ENCODE peak calls at places on chromosomes 2 and 18, in ten cellular contexts. E is CD8-positive, alpha-beta memory T cell; Q is endothelial cell of umbilical vein; A is adipocyte; R is brain microvascular endothelial cell; M is IMR-90; L is pancreas; X is hepatocyte; F is upper lobe of right lung; B is GM06990. J is an unnamed sample.

GRCh38 chr2:95345415-95346235 is 48.5 kb downstream of the KCNIP3 start:
- DNase-seq in E (no peak), Q (peak; percentile 66), A (peak; percentile 95), R (peak; percentile 62), M (peak; percentile 73), L (peak; percentile 84), X (peak; percentile 90), F (peak; percentile 92), B (peak; percentile 66), J (peak; percentile 77)

GRCh38 chr2:234273887-234274584 is 222.8 kb downstream of the ARL4C start:
- DNase-seq in E (peak; percentile 61), Q (no peak), A (no peak), R (no peak), M (no peak), L (no peak), X (no peak), F (no peak), B (no peak), J (no peak)

GRCh38 chr2:54459037-54459441 is 2.9 kb downstream of the SPTBN1 start:
- DNase-seq in E (no peak), Q (peak; percentile 55), A (peak; percentile 48), R (no peak), M (peak; percentile 65), L (no peak), X (no peak), F (no peak), B (no peak), J (no peak)

GRCh38 chr2:64780041-64780440 is 126.3 kb upstream of the SERTAD2 start:
- DNase-seq in E (no peak), Q (peak; percentile 75), A (no peak), R (no peak), M (peak; percentile 20), L (no peak), X (no peak), F (no peak), B (no peak), J (no peak)

GRCh38 chr2:23584054-23584745 is 199.2 kb downstream of the KLHL29 start:
- DNase-seq in E (peak; percentile 24), Q (no peak), A (no peak), R (no peak), M (no peak), L (no peak), X (no peak), F (no peak), B (no peak), J (no peak)

GRCh38 chr2:3628800-3629199 is 29.2 kb upstream of the ALLC start:
- DNase-seq in E (no peak), Q (no peak), A (no peak), R (no peak), M (no peak), L (no peak), X (no peak), F (peak; percentile 56), B (no peak), J (peak; percentile 67)

GRCh38 chr18:23740105-23740830 is 51.0 kb downstream of the LAMA3 start:
- DNase-seq in E (no peak), Q (no peak), A (peak; percentile 76), R (no peak), M (no peak), L (no peak), X (no peak), F (no peak), B (no peak), J (peak; percentile 53)

GRCh38 chr2:234444888-234445287 is 52.0 kb downstream of the ARL4C start:
- DNase-seq in E (peak; percentile 75), Q (peak; percentile 93), A (peak; percentile 80), R (peak; percentile 90), M (peak; percentile 98), L (no peak), X (no peak), F (no peak), B (peak; percentile 48), J (peak; percentile 71)

GRCh38 chr2:131584940-131585339 is 57.3 kb downstream of the CCDC74A start:
- DNase-seq in E (no peak), Q (no peak), A (no peak), R (no peak), M (no peak), L (no peak), X (no peak), F (no peak), B (peak; percentile 56), J (no peak)

GRCh38 chr18:48020337-48021250 is 90.1 kb upstream of the SMAD2 start:
- DNase-seq in E (no peak), Q (no peak), A (no peak), R (no peak), M (no peak), L (no peak), X (no peak), F (no peak), B (no peak), J (no peak)

GRCh38 chr2:127560929-127561275 is 25.4 kb downstream of the MYO7B start:
- DNase-seq in E (no peak), Q (no peak), A (no peak), R (no peak), M (peak; percentile 4), L (no peak), X (no peak), F (no peak), B (no peak), J (no peak)

GRCh38 chr2:38146302-38146916 is 70.5 kb upstream of the CYP1B1 start:
- DNase-seq in E (no peak), Q (peak; percentile 65), A (peak; percentile 84), R (peak; percentile 89), M (peak; percentile 95), L (no peak), X (peak; percentile 55), F (peak; percentile 85), B (peak; percentile 71), J (peak; percentile 78)

GRCh38 chr18:251572-251971 is 16.3 kb downstream of the THOC1 start:
- DNase-seq in E (no peak), Q (no peak), A (no peak), R (no peak), M (no peak), L (no peak), X (no peak), F (no peak), B (no peak), J (no peak)
- H3K36me3 ChIP-seq in E (peaks cover 26% of the 10 kb centered on the region), Q (peaks cover 5% of the 10 kb centered on the region), A (peaks cover 84% of the 10 kb centered on the region), R (peaks cover 11% of the 10 kb centered on the region), M (peaks cover 28% of the 10 kb centered on the region), L (peaks cover 13% of the 10 kb centered on the region), X (no peaks in the 10 kb centered on the region), F (peaks cover 93% of the 10 kb centered on the region), B (peaks cover 7% of the 10 kb centered on the region), J (no peaks in the 10 kb centered on the region)

DNA sequence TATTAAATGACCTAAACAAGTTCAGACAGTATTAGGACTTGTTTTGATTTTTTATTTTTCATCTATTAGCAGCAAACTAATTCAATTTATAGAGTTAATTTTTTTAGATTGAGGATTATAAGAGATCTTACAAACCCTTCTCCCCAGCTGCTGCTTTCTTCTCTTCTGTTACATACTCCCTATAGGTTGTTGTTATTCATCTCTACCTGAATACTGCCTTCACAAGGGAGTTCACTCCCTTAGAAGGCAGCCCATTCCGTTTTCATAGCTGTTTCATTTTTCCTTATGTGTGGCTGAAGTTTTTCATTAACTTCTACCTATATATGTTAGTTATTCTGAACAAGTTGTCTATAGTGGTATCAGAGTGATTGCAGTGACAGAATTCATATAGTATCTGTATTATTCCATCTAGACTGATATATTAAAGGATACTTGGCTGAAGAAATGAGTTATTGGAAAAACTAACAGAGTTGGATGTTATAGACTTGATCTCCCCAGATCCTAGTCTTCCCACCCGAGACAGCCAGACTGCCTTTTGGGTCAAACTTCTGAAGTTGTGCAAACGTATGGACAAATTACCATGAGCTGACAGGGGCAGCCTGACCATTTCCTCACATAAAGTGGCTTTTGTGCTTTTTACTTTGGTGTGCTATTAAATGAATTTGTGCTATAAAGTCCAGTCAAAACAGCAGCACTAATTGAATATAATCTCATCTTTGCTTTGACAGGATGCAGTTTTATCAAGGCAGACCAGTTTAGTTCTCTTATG is 8.7 kb downstream of the GLS start:
- DNase-seq in E (no peak), Q (no peak), A (no peak), R (no peak), M (no peak), L (no peak), X (no peak), F (no peak), B (no peak), J (no peak)
- H3K36me3 ChIP-seq in E (no peaks in the 10 kb centered on the region), Q (peaks cover 5% of the 10 kb centered on the region), A (peaks cover 19% of the 10 kb centered on the region), R (peaks cover 3% of the 10 kb centered on the region), M (peaks cover 2% of the 10 kb centered on the region), L (no peaks in the 10 kb centered on the region), X (no peaks in the 10 kb centered on the region), F (no peaks in the 10 kb centered on the region), B (no peaks in the 10 kb centered on the region), J (no peaks in the 10 kb centered on the region)

GRCh38 chr2:47801118-47801517 is 18.2 kb downstream of the MSH6 start:
- DNase-seq in E (no peak), Q (no peak), A (no peak), R (no peak), M (no peak), L (no peak), X (no peak), F (no peak), B (no peak), J (no peak)
- H3K36me3 ChIP-seq in E (peaks cover 63% of the 10 kb centered on the region), Q (peaks cover 43% of the 10 kb centered on the region), A (peaks cover 98% of the 10 kb centered on the region), R (peaks cover 70% of the 10 kb centered on the region), M (peaks cover 73% of the 10 kb centered on the region), L (peaks cover 23% of the 10 kb centered on the region), X (peaks cover 22% of the 10 kb centered on the region), F (peaks cover 98% of the 10 kb centered on the region), B (peaks cover 27% of the 10 kb centered on the region), J (peaks cover 100% of the 10 kb centered on the region)

GRCh38 chr2:86138736-86139625 is 32.9 kb downstream of the PTCD3 start:
- DNase-seq in E (no peak), Q (no peak), A (no peak), R (no peak), M (no peak), L (no peak), X (no peak), F (no peak), B (no peak), J (no peak)

GRCh38 chr2:86139981-86140380 is 33.9 kb downstream of the PTCD3 start:
- DNase-seq in E (no peak), Q (no peak), A (no peak), R (no peak), M (no peak), L (no peak), X (no peak), F (no peak), B (no peak), J (no peak)

GRCh38 chr2:86136141-86136540 is 30.1 kb downstream of the PTCD3 start:
- DNase-seq in E (no peak), Q (no peak), A (no peak), R (no peak), M (no peak), L (peak; percentile 26), X (no peak), F (no peak), B (no peak), J (no peak)

GRCh38 chr2:86134709-86135108 is 28.7 kb downstream of the PTCD3 start:
- DNase-seq in E (no peak), Q (no peak), A (no peak), R (no peak), M (no peak), L (no peak), X (no peak), F (no peak), B (no peak), J (no peak)

DNA sequence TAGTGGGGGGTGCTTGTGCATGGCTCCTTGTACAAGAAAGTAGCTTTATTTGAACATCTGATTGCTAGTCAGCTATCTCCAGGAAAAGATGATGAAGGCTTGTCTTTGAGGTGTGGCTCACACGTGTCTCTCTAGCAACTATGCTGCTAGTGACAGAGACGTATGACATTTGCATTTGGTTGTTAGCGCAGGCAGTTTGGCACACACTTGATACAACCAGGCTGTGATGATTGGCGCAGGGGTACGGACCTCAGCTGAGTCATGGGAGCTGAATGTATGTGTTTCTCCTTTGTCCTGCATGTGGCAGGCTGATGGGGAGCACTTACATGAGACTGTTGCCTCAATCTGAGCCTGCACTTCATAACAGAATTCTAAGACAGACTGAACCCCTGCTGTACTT is 29.6 kb downstream of the PTCD3 start:
- DNase-seq in E (no peak), Q (no peak), A (no peak), R (no peak), M (no peak), L (no peak), X (no peak), F (no peak), B (no peak), J (no peak)
- H3K36me3 ChIP-seq in E (peaks cover 74% of the 10 kb centered on the region), Q (peaks cover 55% of the 10 kb centered on the region), A (peaks cover 100% of the 10 kb centered on the region), R (peaks cover 89% of the 10 kb centered on the region), M (peaks cover 55% of the 10 kb centered on the region), L (peaks cover 36% of the 10 kb centered on the region), X (peaks cover 12% of the 10 kb centered on the region), F (peaks cover 98% of the 10 kb centered on the region), B (peaks cover 38% of the 10 kb centered on the region), J (peaks cover 100% of the 10 kb centered on the region)